ENCODE peak calls at places on chromosomes 11 and 22, in six cellular contexts. M is CD8-positive, alpha-beta memory T cell; L is Panc1; H is CD4-positive, alpha-beta memory T cell; K is HepG2; J is body of pancreas. O is an unnamed sample.

GRCh38 chr11:83071641-83072591 is at the start of gene RAB30:
- DNase-seq in M (peak; percentile 93), L (peak; percentile 99), H (peak; percentile 94), K (peak; percentile 100), J (peak; percentile 97), O (peak; percentile 99)

GRCh38 chr11:29937526-29937925 is 79.3 kb downstream of the KCNA4 start:
- DNase-seq in M (no peak), L (no peak), H (no peak), K (no peak), J (no peak), O (no peak)

GRCh38 chr11:57416436-57416835 is 10.5 kb downstream of the SLC43A3 start:
- DNase-seq in M (no peak), L (no peak), H (no peak), K (no peak), J (no peak), O (no peak)

GRCh38 chr11:12667646-12668045 is 6.6 kb upstream of the TEAD1 start:
- DNase-seq in M (no peak), L (no peak), H (no peak), K (no peak), J (no peak), O (no peak)

GRCh38 chr11:18384157-18384641 is 10.2 kb upstream of the LDHA start:
- DNase-seq in M (peak; percentile 25), L (no peak), H (peak; percentile 19), K (peak; percentile 80), J (peak; percentile 56), O (no peak)

GRCh38 chr11:119855066-119855465 is 126.1 kb upstream of the NECTIN1 start:
- DNase-seq in M (no peak), L (no peak), H (no peak), K (no peak), J (no peak), O (no peak)

GRCh38 chr11:64378335-64378884 is 19.4 kb downstream of the RPS6KA4 start:
- DNase-seq in M (no peak), L (no peak), H (no peak), K (no peak), J (peak; percentile 65), O (no peak)

GRCh38 chr11:58127350-58127749 is 2.0 kb upstream of the OR9I1 start:
- DNase-seq in M (no peak), L (no peak), H (no peak), K (no peak), J (no peak), O (no peak)

GRCh38 chr22:49353185-49353584 is 474.5 kb downstream of the BRD1 start:
- DNase-seq in M (no peak), L (no peak), H (no peak), K (no peak), J (no peak), O (no peak)

GRCh38 chr11:86397351-86397750 is 22.7 kb downstream of the CCDC81 start:
- DNase-seq in M (no peak), L (no peak), H (no peak), K (no peak), J (no peak), O (no peak)

GRCh38 chr11:96393753-96394348 is 4.0 kb downstream of the JRKL start:
- DNase-seq in M (peak; percentile 26), L (peak; percentile 25), H (peak; percentile 30), K (peak; percentile 44), J (no peak), O (no peak)

GRCh38 chr11:119371778-119372182 is 9.7 kb downstream of the USP2 start:
- DNase-seq in M (no peak), L (no peak), H (no peak), K (no peak), J (no peak), O (no peak)

GRCh38 chr22:39090426-39091064 is 6.5 kb upstream of the APOBEC3H start:
- DNase-seq in M (peak; percentile 87), L (no peak), H (peak; percentile 95), K (no peak), J (no peak), O (no peak)

GRCh38 chr11:328012-328411 is 7.4 kb upstream of the IFITM3 start:
- DNase-seq in M (no peak), L (no peak), H (no peak), K (no peak), J (no peak), O (no peak)

GRCh38 chr11:23494981-23495380 is 634.7 kb upstream of the CCDC179 start:
- DNase-seq in M (no peak), L (no peak), H (no peak), K (no peak), J (no peak), O (no peak)

GRCh38 chr11:125001073-125001764 is 47.2 kb downstream of the CCDC15 start:
- DNase-seq in M (no peak), L (no peak), H (no peak), K (no peak), J (no peak), O (no peak)

GRCh38 chr11:39385911-39386310 is 2073.5 kb downstream of the LRRC4C start:
- DNase-seq in M (no peak), L (no peak), H (no peak), K (no peak), J (no peak), O (no peak)

GRCh38 chr11:42498971-42499370 is 812.8 kb upstream of the API5 start:
- DNase-seq in M (no peak), L (no peak), H (no peak), K (no peak), J (no peak), O (no peak)

GRCh38 chr11:129434641-129435498 is 59.2 kb downstream of the BARX2 start:
- DNase-seq in M (no peak), L (no peak), H (no peak), K (no peak), J (no peak), O (no peak)

GRCh38 chr11:44731685-44732411 is 5.1 kb downstream of the TSPAN18 start:
- DNase-seq in M (no peak), L (no peak), H (no peak), K (no peak), J (no peak), O (no peak)

GRCh38 chr22:37571258-37571991 is 8.5 kb downstream of the LGALS2 start:
- DNase-seq in M (no peak), L (no peak), H (no peak), K (no peak), J (peak; percentile 57), O (no peak)

GRCh38 chr11:29773656-29774264 is 243.1 kb downstream of the KCNA4 start:
- DNase-seq in M (no peak), L (no peak), H (no peak), K (no peak), J (no peak), O (no peak)

GRCh38 chr11:117840881-117841581 is 16.5 kb upstream of the FXYD2 start:
- DNase-seq in M (no peak), L (no peak), H (no peak), K (no peak), J (no peak), O (no peak)

GRCh38 chr11:20161923-20162322 is 1.6 kb upstream of the DBX1 start:
- DNase-seq in M (no peak), L (no peak), H (peak; percentile 5), K (no peak), J (no peak), O (no peak)
- H3K4me3 ChIP-seq in M (no peak overlapping the region), L (no peak overlapping the region), H (no peak overlapping the region), K (no peak overlapping the region), J (no peak overlapping the region), O (no peak overlapping the region)

GRCh38 chr11:61728066-61728939 is 24.1 kb upstream of the MYRF start:
- DNase-seq in M (no peak), L (no peak), H (no peak), K (no peak), J (no peak), O (no peak)
- H3K27ac ChIP-seq in M (no peak overlapping the region), L (no peak overlapping the region), H (no peak overlapping the region), K (no peak overlapping the region), J (no peak overlapping the region), O (no peak overlapping the region)

GRCh38 chr11:111541209-111542061 is 915 bp downstream of the LAYN start:
- DNase-seq in M (peak; percentile 10), L (no peak), H (no peak), K (no peak), J (peak; percentile 23), O (peak; percentile 16)
- H3K4me3 ChIP-seq in M (no peak overlapping the region), L (peak overlapping the region; percentile 58), H (peak overlapping the region; percentile 18), K (no peak overlapping the region), J (no peak overlapping the region), O (peak overlapping the region; percentile 54)

DNA sequence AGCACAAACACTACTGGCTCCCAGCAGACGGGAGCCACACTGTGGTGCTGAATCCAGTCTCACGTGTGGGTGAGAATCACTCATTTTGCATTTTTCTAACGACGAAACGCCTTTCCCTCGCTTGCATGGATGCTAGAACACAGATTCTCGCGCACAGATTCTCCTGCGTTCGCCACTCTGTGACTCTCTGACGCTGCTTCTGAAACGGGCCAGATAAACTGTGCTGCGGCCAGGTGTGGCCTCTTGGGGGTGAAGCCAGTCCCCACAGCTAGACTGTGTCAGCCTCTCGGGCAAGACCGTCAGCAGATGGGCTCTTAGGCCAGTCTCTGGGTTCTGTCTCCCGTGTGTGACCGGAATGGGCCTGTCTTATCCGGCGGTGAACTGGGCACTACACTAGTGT is 44.6 kb downstream of the TRMU start:
- DNase-seq in M (no peak), L (no peak), H (no peak), K (no peak), J (no peak), O (no peak)
- H3K27ac ChIP-seq in M (no peak overlapping the region), L (no peak overlapping the region), H (no peak overlapping the region), K (no peak overlapping the region), J (peak overlapping the region; percentile 94), O (no peak overlapping the region)

O was measured in iPS DF 6.9.